ENCODE peak calls at places on chromosomes 13 and 19, in ten cellular contexts. One of them, this sample, is unnamed.
A peak's percentile ranks its signal among the peaks of the same experiment; 100 is the strongest.

GRCh38 chr13:66624302-66624701 is 605.8 kb downstream of the PCDH9 start:
- DNase-seq in heart right ventricle: no peak
- DNase-seq in left ventricle myocardium inferior: no peak
- DNase-seq in kidney epithelial cell: no peak
- DNase-seq in GM23248: no peak
- DNase-seq in DND-41: no peak
- DNase-seq in HAP-1: no peak
- DNase-seq in suprapubic skin: no peak
- DNase-seq in GM12878: no peak
- DNase-seq in left lung: no peak
- DNase-seq in this sample: no peak

GRCh38 chr13:34391071-34391470 is 551.0 kb upstream of the NBEA start:
- DNase-seq in GM23248: peak; percentile 66
- DNase-seq in kidney epithelial cell: peak; percentile 35
- DNase-seq in DND-41: no peak
- DNase-seq in heart right ventricle: no peak
- DNase-seq in HAP-1: no peak
- DNase-seq in left ventricle myocardium inferior: no peak
- DNase-seq in GM12878: no peak
- DNase-seq in suprapubic skin: no peak
- DNase-seq in left lung: no peak
- DNase-seq in this sample: no peak

GRCh38 chr19:35710784-35711723 is 6.7 kb downstream of the ZBTB32 start:
- DNase-seq in DND-41: no peak
- DNase-seq in left lung: no peak
- DNase-seq in GM12878: peak; percentile 94
- DNase-seq in left ventricle myocardium inferior: no peak
- DNase-seq in kidney epithelial cell: no peak
- DNase-seq in heart right ventricle: no peak
- DNase-seq in suprapubic skin: no peak
- DNase-seq in HAP-1: no peak
- DNase-seq in GM23248: peak; percentile 16
- DNase-seq in this sample: no peak

GRCh38 chr13:67097856-67098255 is 132.3 kb downstream of the PCDH9 start:
- DNase-seq in left lung: no peak
- DNase-seq in DND-41: no peak
- DNase-seq in GM23248: no peak
- DNase-seq in left ventricle myocardium inferior: no peak
- DNase-seq in GM12878: no peak
- DNase-seq in heart right ventricle: no peak
- DNase-seq in HAP-1: no peak
- DNase-seq in suprapubic skin: no peak
- DNase-seq in kidney epithelial cell: no peak
- DNase-seq in this sample: no peak

GRCh38 chr19:35153701-35154534 is 617 bp upstream of the FXYD5 start:
- DNase-seq in left lung: peak; percentile 92
- DNase-seq in HAP-1: peak; percentile 85
- DNase-seq in GM23248: peak; percentile 75
- DNase-seq in left ventricle myocardium inferior: no peak
- DNase-seq in kidney epithelial cell: no peak
- DNase-seq in heart right ventricle: no peak
- DNase-seq in GM12878: no peak
- DNase-seq in DND-41: peak; percentile 78
- DNase-seq in suprapubic skin: peak; percentile 83
- DNase-seq in this sample: no peak

GRCh38 chr13:114053026-114053425 is 79.2 kb upstream of the C13orf46 start:
- DNase-seq in heart right ventricle: no peak
- DNase-seq in HAP-1: no peak
- DNase-seq in kidney epithelial cell: no peak
- DNase-seq in DND-41: no peak
- DNase-seq in GM12878: no peak
- DNase-seq in left ventricle myocardium inferior: no peak
- DNase-seq in suprapubic skin: no peak
- DNase-seq in GM23248: peak; percentile 70
- DNase-seq in left lung: peak; percentile 83
- DNase-seq in this sample: no peak

GRCh38 chr13:51817717-51818116 is 13.8 kb upstream of the DHRS12 start:
- DNase-seq in GM12878: no peak
- DNase-seq in HAP-1: no peak
- DNase-seq in kidney epithelial cell: no peak
- DNase-seq in left ventricle myocardium inferior: no peak
- DNase-seq in suprapubic skin: no peak
- DNase-seq in heart right ventricle: no peak
- DNase-seq in left lung: no peak
- DNase-seq in GM23248: no peak
- DNase-seq in DND-41: no peak
- DNase-seq in this sample: no peak

GRCh38 chr13:36297259-36297599 is 385 bp downstream of the CCDC169 start:
- DNase-seq in DND-41: no peak
- DNase-seq in GM12878: no peak
- DNase-seq in suprapubic skin: no peak
- DNase-seq in left lung: no peak
- DNase-seq in HAP-1: no peak
- DNase-seq in GM23248: peak; percentile 67
- DNase-seq in left ventricle myocardium inferior: no peak
- DNase-seq in heart right ventricle: no peak
- DNase-seq in kidney epithelial cell: peak; percentile 9
- DNase-seq in this sample: no peak

GRCh38 chr19:10295305-10295846 is 5.6 kb downstream of the ICAM5 start:
- DNase-seq in left ventricle myocardium inferior: no peak
- DNase-seq in GM23248: peak; percentile 46
- DNase-seq in suprapubic skin: no peak
- DNase-seq in GM12878: no peak
- DNase-seq in heart right ventricle: no peak
- DNase-seq in left lung: peak; percentile 94
- DNase-seq in kidney epithelial cell: no peak
- DNase-seq in DND-41: no peak
- DNase-seq in HAP-1: no peak
- DNase-seq in this sample: no peak

DNA sequence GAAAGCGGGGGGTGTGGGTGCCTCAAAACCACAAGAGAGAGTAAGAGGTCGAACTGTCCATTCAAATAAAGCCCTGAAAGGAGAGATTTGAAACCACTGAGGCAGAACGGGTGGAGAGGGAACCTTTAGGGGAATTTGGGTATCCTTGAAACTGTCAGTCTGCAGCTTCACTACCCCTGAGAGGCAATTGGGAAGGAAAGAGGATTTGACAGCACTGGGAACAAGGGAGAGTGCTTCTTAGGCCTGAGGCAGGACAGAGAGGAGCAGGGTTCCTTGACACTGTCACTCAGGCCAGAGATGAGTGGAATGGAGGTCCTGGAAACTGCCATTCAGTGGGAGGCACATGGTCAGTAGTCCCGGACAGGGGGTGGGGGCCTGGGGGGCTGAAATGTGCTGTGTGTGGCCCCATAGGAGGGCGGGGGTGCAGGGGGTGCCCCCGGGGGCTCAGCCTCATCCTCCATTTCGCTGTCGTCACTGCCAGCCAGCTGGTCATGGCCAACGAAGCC is 5.0 kb downstream of the GFY start:
- DNase-seq in suprapubic skin: peak; percentile 66
- DNase-seq in heart right ventricle: no peak
- DNase-seq in kidney epithelial cell: no peak
- DNase-seq in left lung: peak; percentile 40
- DNase-seq in DND-41: no peak
- DNase-seq in left ventricle myocardium inferior: no peak
- DNase-seq in GM23248: no peak
- DNase-seq in GM12878: no peak
- DNase-seq in HAP-1: no peak
- DNase-seq in this sample: no peak
- H3K27me3 ChIP-seq in suprapubic skin: peaks cover 96% of the 10 kb centered on the region
- H3K27me3 ChIP-seq in heart right ventricle: peaks cover 100% of the 10 kb centered on the region
- H3K27me3 ChIP-seq in kidney epithelial cell: peaks cover 99% of the 10 kb centered on the region
- H3K27me3 ChIP-seq in left lung: peaks cover 100% of the 10 kb centered on the region
- H3K27me3 ChIP-seq in DND-41: no peaks in the 10 kb centered on the region
- H3K27me3 ChIP-seq in left ventricle myocardium inferior: peaks cover 100% of the 10 kb centered on the region
- H3K27me3 ChIP-seq in GM23248: peaks cover 95% of the 10 kb centered on the region
- H3K27me3 ChIP-seq in GM12878: peaks cover 24% of the 10 kb centered on the region
- H3K27me3 ChIP-seq in HAP-1: peaks cover 13% of the 10 kb centered on the region
- H3K27me3 ChIP-seq in this sample: peaks cover 72% of the 10 kb centered on the region

GRCh38 chr19:50778906-50779430 is 8.7 kb downstream of the GPR32 start:
- DNase-seq in HAP-1: no peak
- DNase-seq in DND-41: no peak
- DNase-seq in kidney epithelial cell: no peak
- DNase-seq in GM12878: no peak
- DNase-seq in left lung: no peak
- DNase-seq in left ventricle myocardium inferior: no peak
- DNase-seq in suprapubic skin: no peak
- DNase-seq in GM23248: no peak
- DNase-seq in heart right ventricle: no peak
- DNase-seq in this sample: no peak

GRCh38 chr19:50777830-50778303 is 7.6 kb downstream of the GPR32 start:
- DNase-seq in HAP-1: peak; percentile 54
- DNase-seq in heart right ventricle: no peak
- DNase-seq in left ventricle myocardium inferior: no peak
- DNase-seq in GM12878: no peak
- DNase-seq in GM23248: peak; percentile 63
- DNase-seq in left lung: peak; percentile 63
- DNase-seq in DND-41: peak; percentile 69
- DNase-seq in suprapubic skin: no peak
- DNase-seq in kidney epithelial cell: no peak
- DNase-seq in this sample: no peak

GRCh38 chr19:50777261-50777660 is 7.0 kb downstream of the GPR32 start:
- DNase-seq in left ventricle myocardium inferior: no peak
- DNase-seq in kidney epithelial cell: no peak
- DNase-seq in DND-41: no peak
- DNase-seq in GM12878: no peak
- DNase-seq in left lung: no peak
- DNase-seq in heart right ventricle: no peak
- DNase-seq in suprapubic skin: no peak
- DNase-seq in HAP-1: no peak
- DNase-seq in GM23248: no peak
- DNase-seq in this sample: no peak

GRCh38 chr19:50780753-50781480 is 9.3 kb upstream of the ACP4 start:
- DNase-seq in left ventricle myocardium inferior: no peak
- DNase-seq in GM12878: no peak
- DNase-seq in heart right ventricle: no peak
- DNase-seq in DND-41: no peak
- DNase-seq in suprapubic skin: no peak
- DNase-seq in kidney epithelial cell: no peak
- DNase-seq in left lung: no peak
- DNase-seq in GM23248: no peak
- DNase-seq in HAP-1: no peak
- DNase-seq in this sample: no peak

DNA sequence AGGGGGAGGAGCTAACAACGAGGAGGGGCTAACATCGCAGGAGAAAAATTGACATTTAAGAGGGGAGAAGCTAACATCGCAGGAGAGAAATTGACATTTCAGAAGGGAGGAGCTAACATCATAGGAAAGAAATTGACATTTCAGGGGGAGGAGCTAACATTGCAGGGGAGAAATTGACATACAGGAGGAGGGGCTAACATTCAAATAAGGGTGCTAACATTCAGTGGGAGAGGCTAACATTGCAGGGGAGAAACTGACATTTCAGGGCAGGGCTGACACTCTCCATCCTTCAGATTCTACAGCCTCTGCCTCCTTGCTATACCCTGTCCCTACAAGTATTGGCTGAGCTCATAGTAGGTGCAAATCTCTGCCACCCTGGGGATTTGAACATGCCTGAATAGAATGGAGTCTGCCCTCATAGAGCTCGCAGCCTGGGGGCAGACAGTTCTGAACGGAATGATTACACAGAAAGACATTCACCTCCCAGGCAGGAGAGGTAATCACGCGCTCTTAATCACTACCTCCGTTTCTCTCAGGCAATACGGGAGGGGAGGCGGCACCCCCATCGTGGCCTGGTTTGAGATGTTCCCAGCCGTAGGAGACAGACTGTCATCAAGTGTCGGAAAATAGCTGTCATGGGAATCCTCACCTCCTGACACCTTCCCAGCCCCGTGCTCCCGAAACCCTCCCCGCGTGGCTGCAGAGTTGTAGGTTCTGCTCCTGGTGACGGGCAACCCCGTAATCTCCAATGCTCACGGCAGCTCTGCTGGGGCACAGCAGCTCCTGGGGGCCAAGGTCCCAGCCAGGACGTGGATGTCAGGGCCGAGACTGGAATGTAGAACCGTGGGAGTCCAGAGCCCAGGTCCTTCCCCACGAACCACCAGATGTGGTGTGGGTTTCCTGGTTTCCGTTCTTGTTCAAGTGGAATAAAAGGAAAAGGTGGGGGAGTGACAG is 9.5 kb downstream of the GPR32 start:
- DNase-seq in suprapubic skin: no peak
- DNase-seq in heart right ventricle: no peak
- DNase-seq in GM12878: no peak
- DNase-seq in HAP-1: no peak
- DNase-seq in DND-41: no peak
- DNase-seq in left ventricle myocardium inferior: no peak
- DNase-seq in kidney epithelial cell: no peak
- DNase-seq in GM23248: no peak
- DNase-seq in left lung: no peak
- DNase-seq in this sample: no peak
- H3K27me3 ChIP-seq in suprapubic skin: peaks cover 83% of the 10 kb centered on the region
- H3K27me3 ChIP-seq in heart right ventricle: peaks cover 86% of the 10 kb centered on the region
- H3K27me3 ChIP-seq in GM12878: peaks cover 8% of the 10 kb centered on the region
- H3K27me3 ChIP-seq in HAP-1: peaks cover 39% of the 10 kb centered on the region
- H3K27me3 ChIP-seq in DND-41: peaks cover 24% of the 10 kb centered on the region
- H3K27me3 ChIP-seq in left ventricle myocardium inferior: peaks cover 87% of the 10 kb centered on the region
- H3K27me3 ChIP-seq in kidney epithelial cell: peaks cover 32% of the 10 kb centered on the region
- H3K27me3 ChIP-seq in GM23248: peaks cover 55% of the 10 kb centered on the region
- H3K27me3 ChIP-seq in left lung: peaks cover 87% of the 10 kb centered on the region
- H3K27me3 ChIP-seq in this sample: no peaks in the 10 kb centered on the region

GRCh38 chr19:17843428-17843827 is 4.4 kb downstream of the JAK3 start:
- DNase-seq in HAP-1: no peak
- DNase-seq in suprapubic skin: no peak
- DNase-seq in heart right ventricle: no peak
- DNase-seq in left lung: no peak
- DNase-seq in left ventricle myocardium inferior: no peak
- DNase-seq in DND-41: no peak
- DNase-seq in GM23248: no peak
- DNase-seq in GM12878: no peak
- DNase-seq in kidney epithelial cell: no peak
- DNase-seq in this sample: no peak
- H3K27me3 ChIP-seq in HAP-1: no peaks in the 10 kb centered on the region
- H3K27me3 ChIP-seq in suprapubic skin: peaks cover 20% of the 10 kb centered on the region
- H3K27me3 ChIP-seq in heart right ventricle: peaks cover 12% of the 10 kb centered on the region
- H3K27me3 ChIP-seq in left lung: peaks cover 33% of the 10 kb centered on the region
- H3K27me3 ChIP-seq in left ventricle myocardium inferior: peaks cover 97% of the 10 kb centered on the region
- H3K27me3 ChIP-seq in DND-41: no peaks in the 10 kb centered on the region
- H3K27me3 ChIP-seq in GM23248: no peaks in the 10 kb centered on the region
- H3K27me3 ChIP-seq in GM12878: no peaks in the 10 kb centered on the region
- H3K27me3 ChIP-seq in kidney epithelial cell: peaks cover 8% of the 10 kb centered on the region
- H3K27me3 ChIP-seq in this sample: no peaks in the 10 kb centered on the region

DNA sequence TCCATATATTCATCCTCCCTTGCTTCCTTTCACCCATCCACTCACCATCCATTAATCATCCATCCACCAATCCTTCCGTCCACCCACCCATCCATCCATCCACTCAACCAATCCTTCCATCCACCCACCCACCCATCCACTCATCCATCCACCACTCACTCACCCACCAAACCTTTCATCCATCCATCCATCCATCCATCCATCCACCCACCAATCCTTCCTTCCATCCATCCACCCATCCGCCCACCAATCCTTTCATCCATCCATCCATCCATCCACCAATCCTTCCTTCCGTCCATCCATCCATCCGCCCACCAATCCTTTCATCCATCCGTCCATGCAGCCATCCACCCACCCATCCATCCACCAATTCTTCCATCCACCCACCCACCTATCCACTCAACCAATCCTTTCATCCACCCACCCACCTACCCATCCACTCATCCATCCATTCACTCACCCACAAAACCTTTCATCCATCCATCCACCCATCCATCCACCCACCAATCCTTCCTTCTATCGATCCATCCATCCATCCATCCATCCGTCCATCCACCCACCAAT is 3.0 kb downstream of the SBK3 start:
- DNase-seq in suprapubic skin: no peak
- DNase-seq in left ventricle myocardium inferior: no peak
- DNase-seq in GM12878: no peak
- DNase-seq in HAP-1: no peak
- DNase-seq in GM23248: no peak
- DNase-seq in left lung: no peak
- DNase-seq in heart right ventricle: no peak
- DNase-seq in kidney epithelial cell: no peak
- DNase-seq in DND-41: no peak
- DNase-seq in this sample: no peak
- H3K27me3 ChIP-seq in suprapubic skin: peaks cover 41% of the 10 kb centered on the region
- H3K27me3 ChIP-seq in left ventricle myocardium inferior: peaks cover 8% of the 10 kb centered on the region
- H3K27me3 ChIP-seq in GM12878: no peaks in the 10 kb centered on the region
- H3K27me3 ChIP-seq in HAP-1: no peaks in the 10 kb centered on the region
- H3K27me3 ChIP-seq in GM23248: no peaks in the 10 kb centered on the region
- H3K27me3 ChIP-seq in left lung: peaks cover 39% of the 10 kb centered on the region
- H3K27me3 ChIP-seq in heart right ventricle: no peaks in the 10 kb centered on the region
- H3K27me3 ChIP-seq in kidney epithelial cell: peaks cover 3% of the 10 kb centered on the region
- H3K27me3 ChIP-seq in DND-41: no peaks in the 10 kb centered on the region
- H3K27me3 ChIP-seq in this sample: no peaks in the 10 kb centered on the region

This sample was measured in thoracic aorta.